ENCODE peak calls at places on chromosomes 13 and 19, in four cellular contexts. Y, Q, V and M are unnamed samples.

GRCh38 chr19:41269055-41269454 is 4.9 kb downstream of the HNRNPUL1 start:
- DNase-seq in Q (no peak), V (no peak), Y (no peak), M (no peak)

GRCh38 chr13:44354322-44354721 is 19.3 kb upstream of the SERP2 start:
- DNase-seq in Q (no peak), Y (no peak), V (no peak), M (no peak)

GRCh38 chr19:47227347-47228167 is 3.4 kb downstream of the BBC3 start:
- DNase-seq in V (peak; percentile 69), Q (peak; percentile 99), Y (peak; percentile 86), M (peak; percentile 90)

GRCh38 chr19:45295873-45296272 is 26.8 kb downstream of the CKM start:
- DNase-seq in V (no peak), Q (no peak), Y (no peak), M (no peak)

GRCh38 chr13:23618341-23618740 is 48.1 kb downstream of the TNFRSF19 start:
- DNase-seq in V (no peak), Y (peak; percentile 99), Q (peak; percentile 65), M (peak; percentile 99)

GRCh38 chr13:41905600-41906254 is 55.2 kb downstream of the VWA8 start:
- DNase-seq in V (no peak), Y (peak; percentile 22), Q (peak; percentile 52), M (no peak)

GRCh38 chr13:28035146-28035782 is 46.8 kb upstream of the URAD start:
- DNase-seq in V (no peak), Q (peak; percentile 8), Y (no peak), M (no peak)

GRCh38 chr13:33321686-33322473 is 36.3 kb upstream of the STARD13 start:
- DNase-seq in V (no peak), Q (no peak), Y (no peak), M (no peak)

GRCh38 chr13:95002968-95003813 is 290.8 kb upstream of the SOX21 start:
- DNase-seq in V (no peak), Q (no peak), Y (no peak), M (no peak)

GRCh38 chr19:588758-589692 is 656 bp upstream of the HCN2 start:
- DNase-seq in Q (peak; percentile 64), Y (no peak), V (no peak), M (no peak)

GRCh38 chr19:54178581-54179261 is 5.8 kb upstream of the TMC4 start:
- DNase-seq in Q (no peak), V (no peak), Y (no peak), M (no peak)

GRCh38 chr19:54179921-54180452 is 7.0 kb upstream of the TMC4 start:
- DNase-seq in Q (peak; percentile 90), V (no peak), Y (peak; percentile 48), M (peak; percentile 80)

GRCh38 chr19:54179262-54179587 is 6.3 kb upstream of the TMC4 start:
- DNase-seq in V (no peak), Y (no peak), Q (no peak), M (no peak)

GRCh38 chr19:54183431-54183830 is 5.9 kb downstream of the MBOAT7 start:
- DNase-seq in V (no peak), Q (no peak), Y (no peak), M (no peak)

DNA sequence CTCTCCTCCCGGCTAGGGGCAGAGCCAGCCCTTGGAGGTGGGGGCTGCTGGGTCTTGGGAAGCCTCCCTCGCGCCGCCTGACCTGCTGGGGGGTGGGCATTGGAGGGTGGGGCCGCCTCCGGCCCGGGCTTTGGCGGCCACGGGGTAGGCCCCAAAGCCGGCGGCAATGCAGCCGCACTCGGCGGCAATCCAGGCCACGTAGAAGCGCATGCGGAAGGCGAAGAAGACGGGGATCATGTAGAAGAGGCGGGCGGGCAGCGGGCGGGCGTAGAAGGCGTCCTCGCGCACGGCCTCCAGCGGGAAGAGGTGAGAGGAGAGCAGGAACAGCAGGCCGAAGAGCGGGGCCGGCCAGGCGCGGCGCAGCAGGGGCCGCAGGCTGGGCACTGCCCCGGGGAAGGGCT is 7.7 kb upstream of the TMC4 start:
- DNase-seq in Y (no peak), V (no peak), Q (no peak), M (no peak)
- H3K27ac ChIP-seq in Y (no peak overlapping the region), V (no peak overlapping the region), Q (no peak overlapping the region), M (peak overlapping the region; percentile 20)

GRCh38 chr19:29289020-29289419 is 76.1 kb upstream of the UQCRFS1 start:
- DNase-seq in Q (no peak), V (no peak), Y (no peak), M (no peak)

GRCh38 chr19:29292146-29292545 is 79.2 kb upstream of the UQCRFS1 start:
- DNase-seq in V (no peak), Q (no peak), Y (no peak), M (no peak)

GRCh38 chr19:29292562-29292961 is 79.6 kb upstream of the UQCRFS1 start:
- DNase-seq in Y (no peak), V (no peak), Q (no peak), M (no peak)

GRCh38 chr19:29293292-29293691 is 80.3 kb upstream of the UQCRFS1 start:
- DNase-seq in V (no peak), Y (no peak), Q (no peak), M (no peak)

GRCh38 chr19:29290853-29291252 is 77.9 kb upstream of the UQCRFS1 start:
- DNase-seq in Y (no peak), Q (no peak), V (no peak), M (no peak)
- TF ChIP-seq CTCF in Y (no peak), Q (no peak), V (no peak), M (no peak)

GRCh38 chr13:105820415-105820814 is 715.0 kb downstream of the EFNB2 start:
- DNase-seq in Y (no peak), V (no peak), Q (no peak), M (no peak)

GRCh38 chr13:105817498-105817897 is 718.0 kb downstream of the EFNB2 start:
- DNase-seq in Q (no peak), Y (no peak), V (no peak), M (no peak)

GRCh38 chr13:105814219-105814901 is 721.1 kb downstream of the EFNB2 start:
- DNase-seq in Y (peak; percentile 9), Q (no peak), V (no peak), M (no peak)

GRCh38 chr13:105814902-105815250 is 720.6 kb downstream of the EFNB2 start:
- DNase-seq in Q (no peak), Y (no peak), V (no peak), M (no peak)

DNA sequence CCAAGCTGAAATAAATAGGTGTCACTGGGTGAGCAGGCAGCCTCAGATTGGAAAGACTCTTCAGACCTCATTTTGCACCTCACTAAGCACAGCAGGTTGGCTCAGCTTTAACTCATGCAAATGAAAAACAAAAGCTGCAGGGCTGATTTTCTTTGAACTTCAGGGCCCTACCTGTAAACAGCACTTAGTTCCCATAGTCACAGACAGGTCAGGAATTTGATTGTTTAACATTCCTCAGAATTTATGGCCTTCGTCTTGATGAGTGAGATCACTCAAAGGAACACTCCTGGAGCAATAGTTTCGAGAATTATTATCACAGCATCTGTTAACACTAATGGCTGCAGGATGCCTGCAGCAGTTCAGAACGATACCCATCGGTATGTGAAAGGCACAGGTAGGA is 718.5 kb downstream of the EFNB2 start:
- DNase-seq in Q (no peak), Y (no peak), V (no peak), M (no peak)
- H3K27ac ChIP-seq in Q (no peak overlapping the region), Y (no peak overlapping the region), V (no peak overlapping the region), M (no peak overlapping the region)

GRCh38 chr13:67224148-67224846 is 5.8 kb downstream of the PCDH9 start:
- DNase-seq in V (no peak), Y (peak; percentile 68), Q (peak; percentile 88), M (peak; percentile 71)
- TF ChIP-seq CTCF in V (peak; percentile 25), Y (peak; percentile 64), Q (peak; percentile 67), M (peak; percentile 70)

DNA sequence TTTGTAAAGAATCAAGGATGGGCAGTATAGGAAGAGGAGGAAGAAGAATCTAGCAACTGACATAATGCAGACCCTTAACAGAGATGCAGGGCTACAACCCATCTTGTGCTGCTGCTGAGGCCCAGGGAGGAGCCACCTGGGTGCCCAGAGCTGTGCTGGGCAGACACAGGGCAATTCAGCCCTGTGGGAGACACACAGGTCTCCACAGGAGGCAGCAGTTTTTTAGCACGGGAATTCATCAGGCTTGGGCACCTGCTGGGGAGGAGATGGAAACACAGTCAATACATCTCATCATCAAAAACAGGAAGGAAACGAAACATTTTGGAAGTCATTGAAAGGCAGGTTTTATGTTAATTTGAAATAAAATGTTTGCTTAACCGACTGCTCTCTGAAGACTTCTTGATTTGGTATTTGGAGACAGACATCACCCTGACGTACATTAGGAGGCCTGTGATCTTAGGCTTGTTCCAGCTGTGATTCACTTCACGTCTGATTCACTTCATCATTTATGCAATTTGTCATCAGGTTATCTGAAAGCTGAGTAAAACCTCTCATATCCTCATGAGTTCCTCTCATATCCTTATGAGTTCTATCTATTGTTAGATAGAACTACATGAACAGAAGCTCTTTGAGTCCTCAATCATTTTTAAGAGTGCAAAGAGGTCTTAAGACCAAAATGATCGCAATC is 77.4 kb downstream of the CYSLTR2 start:
- DNase-seq in Q (no peak), Y (peak; percentile 78), V (no peak), M (peak; percentile 75)
- H3K27ac ChIP-seq in Q (no peak overlapping the region), Y (no peak overlapping the region), V (no peak overlapping the region), M (no peak overlapping the region)

GRCh38 chr13:46905249-46905648 is 8.4 kb upstream of the HTR2A start:
- DNase-seq in Y (no peak), V (no peak), Q (peak; percentile 5), M (no peak)
- TF ChIP-seq CTCF in Y (peak; percentile 21), V (no peak), Q (no peak), M (peak; percentile 51)